ENCODE peak calls at places on chromosomes 11 and 22, in six cellular contexts. J is aorta; L is HCEC 1CT; D is effector memory CD4-positive, alpha-beta T cell; Y is fibroblast of lung; P is glutamatergic neuron. F is an unnamed sample.

GRCh38 chr22:44337658-44338004 is 24.9 kb upstream of the SHISAL1 start:
- DNase-seq in J (peak; percentile 72), L (peak; percentile 49), D (no peak), Y (peak; percentile 53), P (peak; percentile 47), F (peak; percentile 44)

GRCh38 chr11:37141707-37142106 is 543.7 kb upstream of the RAG2 start:
- DNase-seq in J (no peak), L (no peak), D (no peak), Y (no peak), P (no peak), F (no peak)

GRCh38 chr11:34501500-34501899 is 12.1 kb downstream of the ELF5 start:
- DNase-seq in J (no peak), L (peak; percentile 79), D (no peak), Y (peak; percentile 94), P (no peak), F (peak; percentile 73)

GRCh38 chr11:46332568-46333128 is 14.6 kb upstream of the DGKZ start:
- DNase-seq in J (no peak), L (no peak), D (no peak), Y (no peak), P (peak; percentile 50), F (no peak)

GRCh38 chr22:45334528-45334927 is 24.8 kb downstream of the FAM118A start:
- DNase-seq in J (no peak), L (no peak), D (no peak), Y (no peak), P (no peak), F (no peak)

GRCh38 chr22:45974498-45974897 is 2.5 kb downstream of the WNT7B start:
- DNase-seq in J (no peak), L (no peak), D (no peak), Y (no peak), P (no peak), F (no peak)

GRCh38 chr22:50621948-50622722 is 5.8 kb downstream of the ARSA start:
- DNase-seq in J (no peak), L (no peak), D (no peak), Y (no peak), P (no peak), F (no peak)

GRCh38 chr22:30178180-30179126 is 68.1 kb downstream of the LIF start:
- DNase-seq in J (no peak), L (no peak), D (no peak), Y (no peak), P (no peak), F (no peak)

GRCh38 chr11:17221968-17222367 is 14.2 kb upstream of the PIK3C2A start:
- DNase-seq in J (no peak), L (peak; percentile 9), D (no peak), Y (no peak), P (no peak), F (peak; percentile 71)

GRCh38 chr11:44989831-44990566 is 39.3 kb upstream of the TP53I11 start:
- DNase-seq in J (peak; percentile 81), L (no peak), D (no peak), Y (no peak), P (no peak), F (no peak)

GRCh38 chr22:46381142-46381541 is 45.6 kb downstream of the TRMU start:
- DNase-seq in J (no peak), L (peak; percentile 5), D (no peak), Y (no peak), P (no peak), F (no peak)

GRCh38 chr11:123616505-123617198 is 37.8 kb downstream of the SCN3B start:
- DNase-seq in J (no peak), L (peak; percentile 68), D (no peak), Y (peak; percentile 78), P (no peak), F (peak; percentile 34)

GRCh38 chr11:76266269-76266668 is 60.0 kb upstream of the WNT11 start:
- DNase-seq in J (no peak), L (peak; percentile 82), D (no peak), Y (peak; percentile 45), P (no peak), F (peak; percentile 81)

GRCh38 chr11:85679581-85679980 is 6.4 kb downstream of the CCDC89 start:
- DNase-seq in J (no peak), L (no peak), D (no peak), Y (no peak), P (no peak), F (no peak)

GRCh38 chr11:61949169-61950034 is 749 bp upstream of the BEST1 start:
- DNase-seq in J (peak; percentile 87), L (peak; percentile 79), D (no peak), Y (peak; percentile 99), P (peak; percentile 79), F (peak; percentile 84)

GRCh38 chr11:18137186-18137800 is 4.9 kb downstream of the MRGPRX3 start:
- DNase-seq in J (no peak), L (no peak), D (no peak), Y (no peak), P (no peak), F (no peak)

GRCh38 chr11:19816817-19817216 is 104.2 kb downstream of the NAV2 start:
- DNase-seq in J (no peak), L (no peak), D (no peak), Y (no peak), P (no peak), F (no peak)

GRCh38 chr11:121241300-121242176 is 51.0 kb upstream of the SC5D start:
- DNase-seq in J (no peak), L (no peak), D (no peak), Y (no peak), P (peak; percentile 55), F (no peak)

GRCh38 chr11:109697140-109697843 is 275.3 kb downstream of the C11orf87 start:
- DNase-seq in J (no peak), L (peak; percentile 37), D (no peak), Y (peak; percentile 54), P (no peak), F (peak; percentile 35)

GRCh38 chr11:42812408-42812807 is 499.4 kb upstream of the API5 start:
- DNase-seq in J (no peak), L (no peak), D (no peak), Y (no peak), P (no peak), F (no peak)

GRCh38 chr11:96464695-96465307 is 75.0 kb downstream of the JRKL start:
- DNase-seq in J (no peak), L (peak; percentile 86), D (no peak), Y (peak; percentile 89), P (no peak), F (peak; percentile 70)

GRCh38 chr22:40361100-40361499 is 9.3 kb upstream of the SGSM3 start:
- DNase-seq in J (no peak), L (no peak), D (no peak), Y (no peak), P (no peak), F (no peak)